ENCODE peak calls at places on chromosomes 7 and 10, in five cellular contexts. E, M, J, S and Q are unnamed samples.

GRCh38 chr7:35761882-35762720 is 38.8 kb upstream of the SEPTIN7 start:
- DNase-seq in E (no peak), M (no peak), J (no peak), S (no peak), Q (no peak)

GRCh38 chr7:68313806-68314205 is 1284.5 kb upstream of the AUTS2 start:
- DNase-seq in E (no peak), M (no peak), J (no peak), S (no peak), Q (no peak)

GRCh38 chr10:71001470-71001869 is 113.1 kb upstream of the PCBD1 start:
- DNase-seq in E (no peak), M (no peak), J (no peak), S (no peak), Q (no peak)

GRCh38 chr7:141864765-141865447 is 23.6 kb upstream of the PRSS37 start:
- DNase-seq in E (no peak), M (no peak), J (no peak), S (no peak), Q (no peak)

GRCh38 chr10:59607971-59608370 is 101.7 kb downstream of the SLC16A9 start:
- DNase-seq in E (no peak), M (no peak), J (no peak), S (no peak), Q (no peak)

GRCh38 chr10:86401588-86402282 is 35.1 kb upstream of the GRID1 start:
- DNase-seq in E (no peak), M (no peak), J (peak; percentile 71), S (no peak), Q (no peak)

GRCh38 chr10:27535312-27535711 is 31.2 kb downstream of the RAB18 start:
- DNase-seq in E (no peak), M (no peak), J (no peak), S (no peak), Q (no peak)

GRCh38 chr7:16989883-16990413 is 108.2 kb upstream of the AGR3 start:
- DNase-seq in E (no peak), M (peak; percentile 100), J (no peak), S (no peak), Q (no peak)

GRCh38 chr10:29627201-29628105 is 7.3 kb downstream of the SVIL start:
- DNase-seq in E (no peak), M (no peak), J (no peak), S (no peak), Q (no peak)

GRCh38 chr10:662686-663465 is 26.6 kb downstream of the DIP2C start:
- DNase-seq in E (no peak), M (no peak), J (peak; percentile 35), S (no peak), Q (no peak)

GRCh38 chr7:68789597-68789996 is 808.7 kb upstream of the AUTS2 start:
- DNase-seq in E (no peak), M (no peak), J (no peak), S (no peak), Q (no peak)

GRCh38 chr7:25059576-25059975 is 65.5 kb downstream of the CYCS start:
- DNase-seq in E (no peak), M (no peak), J (no peak), S (no peak), Q (no peak)

GRCh38 chr7:76260171-76260703 is 42.2 kb upstream of the HSPB1 start:
- DNase-seq in E (no peak), M (peak; percentile 74), J (peak; percentile 95), S (peak; percentile 99), Q (no peak)

GRCh38 chr7:75971309-75971960 is 23.0 kb downstream of the TMEM120A start:
- DNase-seq in E (no peak), M (no peak), J (no peak), S (no peak), Q (peak; percentile 23)

GRCh38 chr7:116834815-116835533 is 27.4 kb upstream of the CAPZA2 start:
- DNase-seq in E (no peak), M (peak; percentile 29), J (no peak), S (no peak), Q (no peak)

GRCh38 chr7:41997151-41997550 is 239.9 kb downstream of the GLI3 start:
- DNase-seq in E (no peak), M (no peak), J (no peak), S (no peak), Q (no peak)

GRCh38 chr7:19107142-19107391 is 10.4 kb downstream of the TWIST1 start:
- DNase-seq in E (no peak), M (no peak), J (no peak), S (no peak), Q (no peak)

GRCh38 chr10:129161184-129161583 is 305.9 kb upstream of the MGMT start:
- DNase-seq in E (no peak), M (no peak), J (no peak), S (no peak), Q (no peak)

GRCh38 chr10:102758226-102758932 is 14.6 kb downstream of the WBP1L start:
- DNase-seq in E (no peak), M (no peak), J (no peak), S (no peak), Q (no peak)

GRCh38 chr7:123637878-123638277 is 17.8 kb upstream of the LMOD2 start:
- DNase-seq in E (no peak), M (no peak), J (no peak), S (no peak), Q (no peak)

GRCh38 chr7:103009466-103010219 is 65.0 kb downstream of the FBXL13 start:
- DNase-seq in E (no peak), M (no peak), J (no peak), S (no peak), Q (no peak)

GRCh38 chr10:21368728-21369425 is 156.6 kb downstream of the SKIDA1 start:
- DNase-seq in E (no peak), M (no peak), J (no peak), S (no peak), Q (no peak)

GRCh38 chr7:114759347-114760062 is 162.4 kb upstream of the MDFIC start:
- DNase-seq in E (no peak), M (no peak), J (no peak), S (no peak), Q (no peak)

GRCh38 chr10:110919349-110919931 is at the start of gene SHOC2:
- DNase-seq in E (no peak), M (no peak), J (peak; percentile 80), S (peak; percentile 84), Q (peak; percentile 64)

GRCh38 chr10:79241990-79242619 is 105.2 kb upstream of the PPIF start:
- DNase-seq in E (no peak), M (no peak), J (peak; percentile 69), S (peak; percentile 54), Q (peak; percentile 68)

GRCh38 chr10:90222372-90222771 is 521.0 kb downstream of the KIF20B start:
- DNase-seq in E (no peak), M (no peak), J (no peak), S (no peak), Q (no peak)

GRCh38 chr10:91247360-91248111 is 27.1 kb downstream of the PCGF5 start:
- DNase-seq in E (no peak), M (no peak), J (no peak), S (peak; percentile 8), Q (no peak)

DNA sequence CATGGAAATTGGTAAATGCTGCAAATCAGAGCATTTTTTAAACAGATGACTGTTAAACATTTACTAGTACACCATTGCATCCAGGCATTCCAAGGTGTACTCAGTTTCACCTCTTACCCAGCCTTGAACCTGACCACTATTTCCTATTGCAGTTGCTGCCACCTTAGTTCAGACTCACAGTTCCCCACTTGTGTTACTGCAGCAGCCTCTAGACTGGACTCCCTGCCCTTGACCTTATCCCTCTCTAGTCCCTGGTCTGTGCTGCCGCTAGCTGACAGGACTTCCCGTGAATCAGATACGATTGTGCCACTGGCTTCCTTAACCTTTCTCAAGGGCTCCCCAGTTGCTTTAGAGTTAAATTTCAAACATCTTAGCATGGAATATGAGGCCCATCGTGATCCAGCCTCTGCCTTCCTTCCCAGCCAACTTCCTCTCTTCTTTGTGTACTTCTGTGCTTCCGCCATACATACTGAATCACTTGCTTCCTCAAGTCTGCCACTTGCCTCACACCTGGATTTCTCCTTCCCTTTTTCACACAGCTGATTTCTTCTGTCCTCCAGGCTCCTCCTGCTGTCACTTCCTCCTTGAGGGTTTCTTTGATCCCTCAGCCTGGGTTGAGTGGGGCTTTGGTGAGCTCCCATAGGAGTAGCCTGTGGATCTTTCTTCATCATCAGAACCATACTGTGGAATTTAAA is 118.7 kb upstream of the GJD4 start:
- DNase-seq in E (no peak), M (no peak), J (no peak), S (no peak), Q (no peak)
- TF ChIP-seq TAF1 in E (no peak), M (no peak), J (no peak), S (no peak), Q (no peak)

GRCh38 chr10:51399840-51400239 is 299.6 kb downstream of the CSTF2T start:
- DNase-seq in E (no peak), M (no peak), J (no peak), S (no peak), Q (no peak)
- TF ChIP-seq POLR2A in E (no peak), M (no peak), J (no peak), S (no peak), Q (no peak)

GRCh38 chr10:17227367-17228080 is 517 bp upstream of the VIM start:
- DNase-seq in E (peak; percentile 63), M (no peak), J (no peak), S (no peak), Q (peak; percentile 31)

GRCh38 chr10:17229717-17229966 is 1.6 kb downstream of the VIM start:
- DNase-seq in E (no peak), M (no peak), J (peak; percentile 77), S (no peak), Q (no peak)

GRCh38 chr10:17228081-17229015 is at the start of gene VIM:
- DNase-seq in E (peak; percentile 69), M (no peak), J (peak; percentile 82), S (peak; percentile 80), Q (peak; percentile 38)

GRCh38 chr10:17229967-17230682 is 2.1 kb downstream of the VIM start:
- DNase-seq in E (peak; percentile 73), M (no peak), J (peak; percentile 87), S (peak; percentile 87), Q (peak; percentile 46)

GRCh38 chr10:17229016-17229716 is 1.1 kb downstream of the VIM start:
- DNase-seq in E (no peak), M (no peak), J (peak; percentile 77), S (peak; percentile 69), Q (peak; percentile 29)
- TF ChIP-seq POLR2AphosphoS5 in E (no peak), M (no peak), J (peak; percentile 42), S (peak; percentile 43), Q (peak; percentile 62)

GRCh38 chr7:21572331-21572730 is 29.5 kb downstream of the DNAH11 start:
- DNase-seq in E (no peak), M (no peak), J (no peak), S (no peak), Q (no peak)

GRCh38 chr7:21565614-21566013 is 22.8 kb downstream of the DNAH11 start:
- DNase-seq in E (no peak), M (no peak), J (no peak), S (no peak), Q (no peak)

GRCh38 chr7:21572914-21573313 is 30.1 kb downstream of the DNAH11 start:
- DNase-seq in E (no peak), M (no peak), J (no peak), S (no peak), Q (no peak)

GRCh38 chr7:21566094-21566493 is 23.3 kb downstream of the DNAH11 start:
- DNase-seq in E (no peak), M (peak; percentile 9), J (no peak), S (no peak), Q (no peak)

DNA sequence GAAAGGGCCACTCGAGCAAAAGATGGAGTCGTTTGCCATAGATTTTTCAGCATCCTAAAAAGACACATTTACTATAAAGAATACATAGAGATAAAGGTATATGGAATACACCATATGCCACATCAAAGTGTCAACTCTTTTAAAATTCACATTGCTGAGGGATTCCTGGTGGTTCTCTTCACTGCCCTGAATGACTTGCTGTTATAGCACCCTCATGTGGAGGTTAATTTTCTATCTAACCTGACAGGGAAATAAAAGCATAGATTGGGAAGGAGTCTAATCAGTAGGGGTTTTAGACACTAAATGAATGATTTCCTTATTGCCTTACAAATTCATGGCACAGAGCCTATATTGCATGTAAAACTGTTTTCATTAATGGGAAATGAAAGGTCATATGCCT is 25.9 kb downstream of the DNAH11 start:
- DNase-seq in E (no peak), M (peak; percentile 2), J (no peak), S (no peak), Q (no peak)
- TF ChIP-seq TAF1 in E (no peak), M (no peak), J (no peak), S (no peak), Q (no peak)